ENCODE peak calls at places on chromosomes 4 and X, in seven cellular contexts. X, W, Q, A, V, M and Z are unnamed samples.

GRCh38 chr4:108219998-108220397 is 51.3 kb upstream of the LEF1 start:
- DNase-seq in A (no peak), Q (no peak), X (no peak), M (no peak), V (no peak), W (no peak), Z (no peak)

GRCh38 chr4:1242506-1243450 is 6.2 kb downstream of the CTBP1 start:
- DNase-seq in A (no peak), M (no peak), W (no peak), X (no peak), V (no peak), Q (no peak), Z (no peak)

GRCh38 chrX:38632516-38632915 is 71.2 kb downstream of the TSPAN7 start:
- DNase-seq in Q (no peak), V (no peak), M (no peak), X (no peak), A (no peak), W (no peak), Z (no peak)

GRCh38 chrX:50495616-50496015 is 25.0 kb upstream of the DGKK start:
- DNase-seq in X (no peak), M (no peak), W (peak), A (no peak), V (no peak), Q (no peak), Z (no peak)

GRCh38 chr4:8000247-8000646 is 60.6 kb upstream of the AFAP1 start:
- DNase-seq in Q (no peak), X (no peak), V (no peak), W (no peak), A (no peak), M (no peak), Z (no peak)

GRCh38 chr4:89249313-89249712 is 58.3 kb downstream of the GPRIN3 start:
- DNase-seq in X (no peak), W (no peak), Q (no peak), M (peak), V (no peak), A (no peak), Z (peak)

GRCh38 chr4:80619070-80619674 is 283.6 kb downstream of the CFAP299 start:
- DNase-seq in X (no peak), A (no peak), Q (no peak), V (no peak), M (no peak), W (no peak), Z (no peak)

GRCh38 chrX:50812995-50813842 is 775 bp downstream of the SHROOM4 start:
- DNase-seq in X (no peak), Q (peak), A (peak), W (no peak), V (peak), M (no peak), Z (peak)

GRCh38 chrX:131728295-131729145 is 184.6 kb downstream of the OR13H1 start:
- DNase-seq in Q (no peak), M (no peak), V (peak), X (no peak), W (peak), A (no peak), Z (peak)

GRCh38 chrX:57905141-57905540 is 5.1 kb downstream of the ZXDA start:
- DNase-seq in A (no peak), X (no peak), Q (no peak), W (no peak), M (no peak), V (no peak), Z (no peak)

GRCh38 chrX:37491686-37492085 is 79.8 kb upstream of the LANCL3 start:
- DNase-seq in X (no peak), V (no peak), W (no peak), A (no peak), Q (no peak), M (no peak), Z (no peak)

GRCh38 chr4:154928640-154929257 is 147.7 kb downstream of the RBM46 start:
- DNase-seq in M (no peak), A (no peak), Q (no peak), W (no peak), X (no peak), V (no peak), Z (no peak)

GRCh38 chrX:119488749-119489148 is 20.5 kb downstream of the SLC25A5 start:
- DNase-seq in W (peak), A (peak), Q (peak), X (peak), M (peak), V (peak), Z (peak)

GRCh38 chrX:119672252-119672825 is 20.6 kb downstream of the SEPTIN6 start:
- DNase-seq in W (no peak), V (no peak), M (peak), Q (no peak), A (no peak), X (no peak), Z (peak)

GRCh38 chr4:64359496-64359895 is 49.8 kb downstream of the TECRL start:
- DNase-seq in W (no peak), Q (no peak), M (no peak), A (no peak), V (no peak), X (no peak), Z (peak)

GRCh38 chrX:47146936-47147859 is 2.2 kb downstream of the RBM10 start:
- DNase-seq in M (no peak), X (no peak), A (no peak), W (no peak), V (no peak), Q (no peak), Z (no peak)

GRCh38 chr4:136302566-136302965 is 1229.7 kb downstream of the PCDH18 start:
- DNase-seq in V (no peak), X (no peak), M (no peak), W (no peak), Q (no peak), A (no peak), Z (no peak)

GRCh38 chr4:71777891-71778290 is 6.0 kb downstream of the GC start:
- DNase-seq in Q (no peak), W (no peak), X (no peak), A (no peak), M (no peak), V (no peak), Z (no peak)

GRCh38 chrX:107537815-107538214 is 88.4 kb downstream of the FRMPD3 start:
- DNase-seq in A (peak), W (no peak), Q (no peak), M (no peak), V (no peak), X (peak), Z (peak)

GRCh38 chrX:78747471-78747870 is at the start of gene LPAR4:
- DNase-seq in Q (no peak), X (no peak), V (no peak), W (no peak), A (peak), M (no peak), Z (no peak)

GRCh38 chr4:132299866-132300265 is 849.2 kb upstream of the PCDH10 start:
- DNase-seq in W (no peak), A (no peak), Q (no peak), M (no peak), V (no peak), X (no peak), Z (peak)

GRCh38 chrX:43585922-43586321 is 70.2 kb upstream of the MAOA start:
- DNase-seq in A (no peak), Q (no peak), M (no peak), V (no peak), W (no peak), X (no peak), Z (no peak)

GRCh38 chr4:122249357-122249756 is 97.2 kb downstream of the BLTP1 start:
- DNase-seq in M (no peak), W (no peak), A (no peak), V (no peak), Q (no peak), X (no peak), Z (no peak)